ENCODE peak calls at places on chromosomes 6 and 20, in five cellular contexts. K, X, J, D and A are unnamed samples.

GRCh38 chr6:164477126-164477525 is 832.3 kb downstream of the C6orf118 start:
- DNase-seq in D (no peak), K (no peak), X (no peak), J (no peak), A (peak)

GRCh38 chr20:62921119-62921687 is 5.1 kb downstream of the DIDO1 start:
- DNase-seq in D (peak), J (peak), K (peak), X (peak), A (peak)

GRCh38 chr6:166435574-166435973 is 52.8 kb upstream of the MPC1 start:
- DNase-seq in J (peak), D (peak), K (no peak), X (no peak), A (no peak)

GRCh38 chr20:9225879-9226278 is 157.0 kb downstream of the PLCB4 start:
- DNase-seq in D (no peak), J (no peak), K (no peak), X (no peak), A (no peak)

GRCh38 chr20:2845607-2846006 is 5.1 kb downstream of the VPS16 start:
- DNase-seq in K (no peak), X (no peak), J (no peak), D (no peak), A (no peak)

GRCh38 chr6:12327391-12327790 is 37.2 kb downstream of the EDN1 start:
- DNase-seq in K (no peak), J (no peak), X (no peak), D (no peak), A (peak)

GRCh38 chr6:137661601-137662000 is 167.4 kb upstream of the OLIG3 start:
- DNase-seq in D (peak), X (peak), K (peak), J (peak), A (peak)

GRCh38 chr6:71929047-71929446 is 42.7 kb downstream of the RIMS1 start:
- DNase-seq in X (no peak), J (no peak), K (no peak), D (no peak), A (no peak)

GRCh38 chr6:107989166-107990094 is 31.4 kb upstream of the SEC63 start:
- DNase-seq in X (no peak), K (no peak), J (no peak), D (no peak), A (no peak)

GRCh38 chr6:125868252-125868651 is 77.5 kb downstream of the NCOA7 start:
- DNase-seq in D (no peak), J (no peak), K (no peak), X (no peak), A (no peak)

GRCh38 chr6:56475736-56476457 is 166.8 kb downstream of the DST start:
- DNase-seq in K (peak), J (no peak), D (no peak), X (peak), A (peak)

GRCh38 chr6:40369028-40369427 is 218.1 kb downstream of the LRFN2 start:
- DNase-seq in K (no peak), X (no peak), J (no peak), D (no peak), A (no peak)

GRCh38 chr20:1569417-1569861 is 11.9 kb upstream of the SIRPD start:
- DNase-seq in J (no peak), X (peak), K (peak), D (no peak), A (peak)